ENCODE peak calls at places on chromosomes 4 and X, in ten cellular contexts. One of them, this sample, is unnamed.

GRCh38 chr4:121156822-121157769 is 7.0 kb downstream of the TNIP3 start:
- DNase-seq in transverse colon: peak; percentile 39
- DNase-seq in K562: no peak
- DNase-seq in ovary: no peak
- DNase-seq in suprapubic skin: peak; percentile 56
- DNase-seq in SK-N-SH: peak; percentile 39
- DNase-seq in tibial nerve: no peak
- DNase-seq in A549: peak; percentile 47
- DNase-seq in stomach: no peak
- DNase-seq in sigmoid colon: no peak
- DNase-seq in this sample: peak; percentile 79

GRCh38 chrX:40068048-40068447 is 29.7 kb downstream of the BCOR start:
- DNase-seq in SK-N-SH: no peak
- DNase-seq in transverse colon: no peak
- DNase-seq in A549: peak; percentile 59
- DNase-seq in sigmoid colon: no peak
- DNase-seq in K562: no peak
- DNase-seq in stomach: no peak
- DNase-seq in suprapubic skin: peak; percentile 33
- DNase-seq in ovary: no peak
- DNase-seq in tibial nerve: no peak
- DNase-seq in this sample: no peak

GRCh38 chr4:105895609-105896460 is 564 bp downstream of the NPNT start:
- DNase-seq in A549: no peak
- DNase-seq in ovary: no peak
- DNase-seq in K562: no peak
- DNase-seq in sigmoid colon: no peak
- DNase-seq in stomach: no peak
- DNase-seq in suprapubic skin: peak; percentile 62
- DNase-seq in tibial nerve: no peak
- DNase-seq in SK-N-SH: peak; percentile 40
- DNase-seq in transverse colon: peak; percentile 52
- DNase-seq in this sample: peak; percentile 88

GRCh38 chr4:105306820-105307219 is 160.1 kb downstream of the TET2 start:
- DNase-seq in suprapubic skin: no peak
- DNase-seq in A549: no peak
- DNase-seq in sigmoid colon: no peak
- DNase-seq in stomach: no peak
- DNase-seq in ovary: no peak
- DNase-seq in K562: no peak
- DNase-seq in transverse colon: no peak
- DNase-seq in SK-N-SH: no peak
- DNase-seq in tibial nerve: no peak
- DNase-seq in this sample: no peak

GRCh38 chr4:176340871-176341685 is 21.3 kb downstream of the SPCS3 start:
- DNase-seq in stomach: no peak
- DNase-seq in SK-N-SH: peak; percentile 46
- DNase-seq in suprapubic skin: no peak
- DNase-seq in ovary: no peak
- DNase-seq in transverse colon: no peak
- DNase-seq in tibial nerve: no peak
- DNase-seq in K562: peak; percentile 40
- DNase-seq in A549: peak; percentile 38
- DNase-seq in sigmoid colon: no peak
- DNase-seq in this sample: no peak

GRCh38 chrX:31836479-31836878 is 764.6 kb upstream of the FTHL17 start:
- DNase-seq in suprapubic skin: no peak
- DNase-seq in SK-N-SH: no peak
- DNase-seq in K562: no peak
- DNase-seq in tibial nerve: no peak
- DNase-seq in stomach: no peak
- DNase-seq in ovary: no peak
- DNase-seq in A549: no peak
- DNase-seq in sigmoid colon: no peak
- DNase-seq in transverse colon: no peak
- DNase-seq in this sample: no peak

GRCh38 chr4:61583696-61584095 is 383.6 kb downstream of the ADGRL3 start:
- DNase-seq in ovary: no peak
- DNase-seq in sigmoid colon: no peak
- DNase-seq in K562: no peak
- DNase-seq in suprapubic skin: no peak
- DNase-seq in A549: peak; percentile 1
- DNase-seq in stomach: no peak
- DNase-seq in tibial nerve: no peak
- DNase-seq in SK-N-SH: no peak
- DNase-seq in transverse colon: no peak
- DNase-seq in this sample: no peak

GRCh38 chrX:69297521-69297920 is 132.3 kb upstream of the PJA1 start:
- DNase-seq in transverse colon: no peak
- DNase-seq in K562: no peak
- DNase-seq in tibial nerve: no peak
- DNase-seq in ovary: no peak
- DNase-seq in sigmoid colon: no peak
- DNase-seq in suprapubic skin: no peak
- DNase-seq in stomach: no peak
- DNase-seq in A549: no peak
- DNase-seq in SK-N-SH: no peak
- DNase-seq in this sample: no peak

GRCh38 chr4:47071863-47072441 is 40.6 kb downstream of the GABRB1 start:
- DNase-seq in A549: no peak
- DNase-seq in K562: no peak
- DNase-seq in suprapubic skin: no peak
- DNase-seq in sigmoid colon: no peak
- DNase-seq in ovary: no peak
- DNase-seq in stomach: no peak
- DNase-seq in transverse colon: no peak
- DNase-seq in tibial nerve: no peak
- DNase-seq in SK-N-SH: no peak
- DNase-seq in this sample: no peak

GRCh38 chr4:64503416-64503815 is 94.2 kb upstream of the TECRL start:
- DNase-seq in transverse colon: no peak
- DNase-seq in stomach: no peak
- DNase-seq in K562: no peak
- DNase-seq in suprapubic skin: no peak
- DNase-seq in tibial nerve: no peak
- DNase-seq in ovary: no peak
- DNase-seq in A549: no peak
- DNase-seq in sigmoid colon: no peak
- DNase-seq in SK-N-SH: no peak
- DNase-seq in this sample: no peak

GRCh38 chrX:65706041-65706828 is 38.8 kb downstream of the MSN start:
- DNase-seq in A549: peak; percentile 61
- DNase-seq in ovary: no peak
- DNase-seq in transverse colon: no peak
- DNase-seq in K562: no peak
- DNase-seq in suprapubic skin: no peak
- DNase-seq in SK-N-SH: no peak
- DNase-seq in stomach: no peak
- DNase-seq in tibial nerve: no peak
- DNase-seq in sigmoid colon: no peak
- DNase-seq in this sample: peak; percentile 63

GRCh38 chrX:148700021-148700420 is 199.6 kb downstream of the AFF2 start:
- DNase-seq in suprapubic skin: no peak
- DNase-seq in ovary: no peak
- DNase-seq in sigmoid colon: no peak
- DNase-seq in SK-N-SH: no peak
- DNase-seq in tibial nerve: no peak
- DNase-seq in transverse colon: no peak
- DNase-seq in A549: no peak
- DNase-seq in stomach: no peak
- DNase-seq in K562: no peak
- DNase-seq in this sample: no peak

GRCh38 chr4:101475246-101475645 is 127.9 kb upstream of the PPP3CA start:
- DNase-seq in sigmoid colon: no peak
- DNase-seq in SK-N-SH: no peak
- DNase-seq in transverse colon: no peak
- DNase-seq in A549: no peak
- DNase-seq in tibial nerve: no peak
- DNase-seq in K562: no peak
- DNase-seq in suprapubic skin: no peak
- DNase-seq in stomach: no peak
- DNase-seq in ovary: no peak
- DNase-seq in this sample: no peak

GRCh38 chr4:16120720-16121119 is 36.9 kb upstream of the PROM1 start:
- DNase-seq in K562: no peak
- DNase-seq in transverse colon: no peak
- DNase-seq in SK-N-SH: no peak
- DNase-seq in A549: no peak
- DNase-seq in stomach: no peak
- DNase-seq in suprapubic skin: no peak
- DNase-seq in ovary: no peak
- DNase-seq in tibial nerve: no peak
- DNase-seq in sigmoid colon: no peak
- DNase-seq in this sample: no peak

GRCh38 chrX:45017946-45018345 is 145.0 kb downstream of the KDM6A start:
- DNase-seq in sigmoid colon: no peak
- DNase-seq in suprapubic skin: no peak
- DNase-seq in SK-N-SH: no peak
- DNase-seq in stomach: no peak
- DNase-seq in K562: no peak
- DNase-seq in A549: no peak
- DNase-seq in transverse colon: no peak
- DNase-seq in tibial nerve: no peak
- DNase-seq in ovary: no peak
- DNase-seq in this sample: no peak

GRCh38 chrX:54807524-54808108 is at the start of gene MAGED2:
- DNase-seq in transverse colon: peak; percentile 33
- DNase-seq in tibial nerve: peak; percentile 13
- DNase-seq in ovary: peak; percentile 64
- DNase-seq in K562: peak; percentile 25
- DNase-seq in stomach: no peak
- DNase-seq in A549: no peak
- DNase-seq in SK-N-SH: peak; percentile 62
- DNase-seq in suprapubic skin: no peak
- DNase-seq in sigmoid colon: no peak
- DNase-seq in this sample: no peak

DNA sequence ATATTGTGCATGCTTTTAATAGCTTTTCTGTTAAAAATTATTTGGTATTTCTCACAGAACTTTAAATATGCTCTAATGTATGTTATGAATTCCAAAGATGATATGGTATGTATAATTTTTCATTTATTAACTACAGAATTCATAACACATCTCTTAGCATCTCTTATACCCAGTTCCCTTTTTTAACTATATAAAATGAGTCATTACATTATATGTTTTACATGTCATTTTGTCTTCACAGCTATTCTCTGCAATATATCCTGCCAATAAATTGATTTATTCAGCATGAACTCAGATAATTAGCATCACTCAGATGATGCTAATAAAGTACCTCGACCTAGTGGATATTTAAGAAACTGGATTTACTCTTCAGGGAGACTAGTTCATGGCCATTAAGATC is 9.4 kb downstream of the PTPN13 start:
- DNase-seq in tibial nerve: no peak
- DNase-seq in suprapubic skin: no peak
- DNase-seq in K562: no peak
- DNase-seq in sigmoid colon: no peak
- DNase-seq in transverse colon: no peak
- DNase-seq in A549: no peak
- DNase-seq in SK-N-SH: no peak
- DNase-seq in ovary: no peak
- DNase-seq in stomach: no peak
- DNase-seq in this sample: no peak
- H3K4me1 ChIP-seq in tibial nerve: no peaks in the 10 kb centered on the region
- H3K4me1 ChIP-seq in suprapubic skin: peaks cover 10% of the 10 kb centered on the region
- H3K4me1 ChIP-seq in K562: no peaks in the 10 kb centered on the region
- H3K4me1 ChIP-seq in sigmoid colon: no peaks in the 10 kb centered on the region
- H3K4me1 ChIP-seq in transverse colon: no peaks in the 10 kb centered on the region
- H3K4me1 ChIP-seq in A549: peaks cover 14% of the 10 kb centered on the region
- H3K4me1 ChIP-seq in SK-N-SH: no peaks in the 10 kb centered on the region
- H3K4me1 ChIP-seq in ovary: peaks cover 3% of the 10 kb centered on the region
- H3K4me1 ChIP-seq in stomach: no peaks in the 10 kb centered on the region
- H3K4me1 ChIP-seq in this sample: no peaks in the 10 kb centered on the region

GRCh38 chrX:38438321-38438720 is 85.9 kb downstream of the OTC start:
- DNase-seq in SK-N-SH: peak; percentile 12
- DNase-seq in A549: no peak
- DNase-seq in transverse colon: no peak
- DNase-seq in K562: peak; percentile 3
- DNase-seq in ovary: no peak
- DNase-seq in sigmoid colon: no peak
- DNase-seq in tibial nerve: no peak
- DNase-seq in suprapubic skin: no peak
- DNase-seq in stomach: no peak
- DNase-seq in this sample: no peak
- TF ChIP-seq EP300 in SK-N-SH: no peak
- TF ChIP-seq EP300 in A549: no peak
- TF ChIP-seq EP300 in transverse colon: no peak
- TF ChIP-seq EP300 in K562: no peak
- TF ChIP-seq EP300 in ovary: no peak
- TF ChIP-seq EP300 in sigmoid colon: no peak
- TF ChIP-seq EP300 in tibial nerve: no peak
- TF ChIP-seq EP300 in suprapubic skin: no peak
- TF ChIP-seq EP300 in stomach: no peak
- TF ChIP-seq EP300 in this sample: no peak

GRCh38 chr4:168558587-168558986 is 61.7 kb downstream of the PALLD start:
- DNase-seq in stomach: no peak
- DNase-seq in K562: no peak
- DNase-seq in sigmoid colon: no peak
- DNase-seq in tibial nerve: no peak
- DNase-seq in ovary: no peak
- DNase-seq in suprapubic skin: no peak
- DNase-seq in transverse colon: no peak
- DNase-seq in A549: peak; percentile 50
- DNase-seq in SK-N-SH: no peak
- DNase-seq in this sample: no peak
- H3K4me1 ChIP-seq in stomach: peaks cover 4% of the 10 kb centered on the region
- H3K4me1 ChIP-seq in K562: no peaks in the 10 kb centered on the region
- H3K4me1 ChIP-seq in sigmoid colon: peaks cover 15% of the 10 kb centered on the region
- H3K4me1 ChIP-seq in tibial nerve: no peaks in the 10 kb centered on the region
- H3K4me1 ChIP-seq in ovary: no peaks in the 10 kb centered on the region
- H3K4me1 ChIP-seq in suprapubic skin: peaks cover 11% of the 10 kb centered on the region
- H3K4me1 ChIP-seq in transverse colon: peaks cover 7% of the 10 kb centered on the region
- H3K4me1 ChIP-seq in A549: peaks cover 56% of the 10 kb centered on the region
- H3K4me1 ChIP-seq in SK-N-SH: peaks cover 61% of the 10 kb centered on the region
- H3K4me1 ChIP-seq in this sample: peaks cover 6% of the 10 kb centered on the region

DNA sequence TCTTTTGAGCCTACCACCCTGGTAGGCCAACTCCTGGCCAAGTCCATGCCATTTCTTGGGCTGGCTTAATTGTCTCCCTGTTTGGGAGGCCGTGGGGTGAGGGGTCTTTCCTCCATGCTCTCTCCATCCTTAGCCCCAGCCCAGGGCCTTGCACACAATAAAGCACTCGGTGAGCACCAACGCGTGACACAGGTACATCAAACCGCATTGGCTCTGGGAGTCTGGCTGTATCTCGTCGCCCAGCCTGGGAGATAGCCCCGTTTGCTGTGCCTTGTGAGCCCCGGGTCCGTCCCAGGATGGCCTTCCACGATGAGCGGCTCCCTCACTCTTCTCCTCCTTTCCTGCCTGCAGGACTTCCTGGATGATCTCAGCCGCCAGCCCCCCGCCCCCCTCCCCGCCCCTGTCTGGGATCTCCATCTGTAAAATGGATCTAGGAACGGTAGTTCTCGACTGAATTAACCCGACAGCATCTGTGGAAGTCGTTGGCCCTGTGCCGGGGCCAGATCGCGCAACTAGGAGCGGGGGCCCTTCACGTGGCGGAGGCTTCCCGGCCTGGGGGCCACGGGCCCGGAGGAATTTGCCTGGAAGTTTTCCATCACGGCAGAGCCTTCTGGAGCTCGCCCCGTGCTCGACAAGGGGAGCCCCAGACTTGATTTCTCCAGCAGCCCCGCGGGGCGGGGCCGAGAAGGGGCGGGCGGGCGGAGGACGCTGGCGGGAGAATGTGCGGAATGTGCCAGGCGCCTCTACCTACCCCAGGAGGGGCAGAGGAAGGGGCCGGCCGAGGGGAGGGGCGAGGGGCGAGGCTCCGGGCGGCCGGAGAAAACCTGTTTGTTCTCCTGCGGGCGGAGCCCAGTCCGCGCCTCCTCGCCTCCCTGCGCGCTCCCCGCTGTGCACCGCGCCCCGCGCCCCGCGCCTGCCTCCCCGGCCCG is at the start of gene ZNF185:
- DNase-seq in stomach: peak; percentile 73
- DNase-seq in SK-N-SH: peak; percentile 70
- DNase-seq in suprapubic skin: no peak
- DNase-seq in K562: no peak
- DNase-seq in ovary: no peak
- DNase-seq in tibial nerve: no peak
- DNase-seq in sigmoid colon: no peak
- DNase-seq in transverse colon: peak; percentile 66
- DNase-seq in A549: peak; percentile 50
- DNase-seq in this sample: peak; percentile 92
- TF ChIP-seq EP300 in stomach: no peak
- TF ChIP-seq EP300 in SK-N-SH: no peak
- TF ChIP-seq EP300 in suprapubic skin: no peak
- TF ChIP-seq EP300 in K562: no peak
- TF ChIP-seq EP300 in ovary: no peak
- TF ChIP-seq EP300 in tibial nerve: no peak
- TF ChIP-seq EP300 in sigmoid colon: no peak
- TF ChIP-seq EP300 in transverse colon: no peak
- TF ChIP-seq EP300 in A549: no peak
- TF ChIP-seq EP300 in this sample: no peak